ENCODE peak calls at places on chromosomes 7 and 10, in ten cellular contexts. B, X, G, D, U, W, H, Y, N and I are unnamed samples.

GRCh38 chr10:129140861-129141260 is 326.2 kb upstream of the MGMT start:
- DNase-seq in W (no peak), B (no peak), D (no peak), H (no peak), U (no peak), G (no peak), Y (no peak), X (no peak), N (no peak), I (peak)

GRCh38 chr7:47539398-47540052 is 42.4 kb downstream of the TNS3 start:
- DNase-seq in Y (no peak), X (no peak), G (no peak), H (no peak), N (no peak), W (no peak), B (no peak), D (no peak), U (no peak), I (no peak)

GRCh38 chr10:87677595-87677994 is 17.9 kb downstream of the PAPSS2 start:
- DNase-seq in W (no peak), X (no peak), B (no peak), Y (no peak), H (no peak), U (no peak), G (no peak), N (no peak), D (no peak), I (no peak)

GRCh38 chr10:16341637-16342036 is 95.2 kb upstream of the PTER start:
- DNase-seq in G (no peak), B (no peak), X (no peak), N (no peak), Y (no peak), D (no peak), W (no peak), H (no peak), U (no peak), I (no peak)

GRCh38 chr7:608954-609711 is 89.5 kb upstream of the PDGFA start:
- DNase-seq in X (no peak), D (no peak), B (no peak), U (no peak), Y (no peak), W (no peak), G (no peak), H (no peak), N (no peak), I (no peak)

GRCh38 chr7:105916603-105917002 is 40.2 kb upstream of the ATXN7L1 start:
- DNase-seq in X (no peak), W (no peak), G (no peak), U (no peak), D (no peak), Y (no peak), H (peak), B (no peak), N (no peak), I (no peak)

GRCh38 chr7:94303736-94304135 is 91.0 kb upstream of the COL1A2 start:
- DNase-seq in W (no peak), Y (no peak), B (no peak), G (no peak), U (no peak), N (no peak), X (peak), H (no peak), D (no peak), I (no peak)

GRCh38 chr7:136074840-136075239 is 97.7 kb upstream of the MTPN start:
- DNase-seq in W (peak), U (no peak), D (no peak), G (no peak), B (no peak), Y (no peak), H (no peak), X (no peak), N (no peak), I (no peak)

GRCh38 chr7:106367664-106368063 is 82.9 kb upstream of the NAMPT start:
- DNase-seq in N (no peak), Y (no peak), W (no peak), X (no peak), D (no peak), B (no peak), U (no peak), H (peak), G (no peak), I (no peak)

GRCh38 chr10:128087884-128088695 is 38.1 kb downstream of the MKI67 start:
- DNase-seq in X (no peak), H (no peak), B (peak), N (no peak), G (no peak), Y (peak), W (no peak), D (peak), U (no peak), I (no peak)

GRCh38 chr7:26861050-26861449 is 3.3 kb downstream of the SKAP2 start:
- DNase-seq in U (no peak), D (no peak), G (no peak), X (no peak), N (no peak), H (no peak), W (no peak), Y (no peak), B (no peak), I (peak)

GRCh38 chr10:133163889-133164815 is 4.1 kb downstream of the KNDC1 start:
- DNase-seq in D (no peak), X (no peak), H (no peak), G (no peak), B (peak), U (no peak), N (no peak), Y (no peak), W (no peak), I (no peak)

GRCh38 chr7:19663816-19664531 is 44.9 kb downstream of the POLR1F start:
- DNase-seq in H (no peak), X (no peak), D (no peak), B (no peak), Y (no peak), G (no peak), N (no peak), U (no peak), W (no peak), I (peak)